ENCODE peak calls at places on chromosomes 16 and 17, in nine cellular contexts. One of them, this sample, is unnamed.

GRCh38 chr16:84554627-84555328 is 50.3 kb upstream of the MEAK7 start:
- DNase-seq in transverse colon: no peak
- DNase-seq in psoas muscle: no peak
- DNase-seq in heart left ventricle: no peak
- DNase-seq in body of pancreas: no peak
- DNase-seq in K562: no peak
- DNase-seq in thoracic aorta: no peak
- DNase-seq in lower lobe of right lung: peak; percentile 11
- DNase-seq in mucosa of descending colon: no peak
- DNase-seq in this sample: no peak

GRCh38 chr16:79601978-79602609 is 1.6 kb upstream of the MAF start:
- DNase-seq in mucosa of descending colon: peak; percentile 92
- DNase-seq in lower lobe of right lung: peak; percentile 66
- DNase-seq in heart left ventricle: peak; percentile 87
- DNase-seq in psoas muscle: peak; percentile 78
- DNase-seq in transverse colon: peak; percentile 87
- DNase-seq in thoracic aorta: peak; percentile 29
- DNase-seq in body of pancreas: peak; percentile 85
- DNase-seq in K562: peak; percentile 64
- DNase-seq in this sample: peak; percentile 76

GRCh38 chr17:36846410-36847292 is 90.6 kb upstream of the LHX1 start:
- DNase-seq in K562: no peak
- DNase-seq in thoracic aorta: no peak
- DNase-seq in mucosa of descending colon: no peak
- DNase-seq in heart left ventricle: no peak
- DNase-seq in lower lobe of right lung: no peak
- DNase-seq in transverse colon: no peak
- DNase-seq in body of pancreas: no peak
- DNase-seq in psoas muscle: no peak
- DNase-seq in this sample: no peak

GRCh38 chr17:2853722-2854580 is 57.7 kb downstream of the RAP1GAP2 start:
- DNase-seq in transverse colon: peak; percentile 65
- DNase-seq in K562: no peak
- DNase-seq in psoas muscle: no peak
- DNase-seq in lower lobe of right lung: peak; percentile 53
- DNase-seq in thoracic aorta: no peak
- DNase-seq in body of pancreas: peak; percentile 67
- DNase-seq in heart left ventricle: peak; percentile 42
- DNase-seq in mucosa of descending colon: peak; percentile 42
- DNase-seq in this sample: peak; percentile 36

GRCh38 chr17:5283531-5284315 is 1.6 kb downstream of the RABEP1 start:
- DNase-seq in heart left ventricle: no peak
- DNase-seq in body of pancreas: no peak
- DNase-seq in transverse colon: no peak
- DNase-seq in K562: no peak
- DNase-seq in mucosa of descending colon: no peak
- DNase-seq in psoas muscle: no peak
- DNase-seq in thoracic aorta: no peak
- DNase-seq in lower lobe of right lung: no peak
- DNase-seq in this sample: no peak

GRCh38 chr16:80299416-80299815 is 241.4 kb upstream of the DYNLRB2 start:
- DNase-seq in mucosa of descending colon: peak; percentile 16
- DNase-seq in transverse colon: no peak
- DNase-seq in thoracic aorta: no peak
- DNase-seq in K562: no peak
- DNase-seq in lower lobe of right lung: no peak
- DNase-seq in body of pancreas: no peak
- DNase-seq in heart left ventricle: no peak
- DNase-seq in psoas muscle: no peak
- DNase-seq in this sample: no peak

GRCh38 chr16:58269526-58269925 is 25.3 kb downstream of the PRSS54 start:
- DNase-seq in transverse colon: no peak
- DNase-seq in lower lobe of right lung: no peak
- DNase-seq in mucosa of descending colon: no peak
- DNase-seq in heart left ventricle: no peak
- DNase-seq in K562: no peak
- DNase-seq in body of pancreas: no peak
- DNase-seq in psoas muscle: no peak
- DNase-seq in thoracic aorta: no peak
- DNase-seq in this sample: no peak

GRCh38 chr17:70609566-70609965 is 440.2 kb downstream of the KCNJ2 start:
- DNase-seq in psoas muscle: no peak
- DNase-seq in thoracic aorta: no peak
- DNase-seq in transverse colon: no peak
- DNase-seq in mucosa of descending colon: no peak
- DNase-seq in lower lobe of right lung: no peak
- DNase-seq in body of pancreas: no peak
- DNase-seq in heart left ventricle: no peak
- DNase-seq in K562: no peak
- DNase-seq in this sample: no peak

GRCh38 chr16:67304006-67304405 is 22.5 kb downstream of the KCTD19 start:
- DNase-seq in mucosa of descending colon: no peak
- DNase-seq in heart left ventricle: no peak
- DNase-seq in lower lobe of right lung: no peak
- DNase-seq in thoracic aorta: no peak
- DNase-seq in transverse colon: no peak
- DNase-seq in K562: no peak
- DNase-seq in body of pancreas: no peak
- DNase-seq in psoas muscle: no peak
- DNase-seq in this sample: no peak

GRCh38 chr17:82236142-82236971 is 7.5 kb downstream of the SLC16A3 start:
- DNase-seq in mucosa of descending colon: peak; percentile 72
- DNase-seq in K562: peak; percentile 77
- DNase-seq in psoas muscle: peak; percentile 81
- DNase-seq in lower lobe of right lung: peak; percentile 80
- DNase-seq in heart left ventricle: peak; percentile 64
- DNase-seq in body of pancreas: peak; percentile 78
- DNase-seq in transverse colon: peak; percentile 80
- DNase-seq in thoracic aorta: no peak
- DNase-seq in this sample: peak; percentile 67

GRCh38 chr16:71746442-71747046 is 22.0 kb upstream of the PHLPP2 start:
- DNase-seq in body of pancreas: no peak
- DNase-seq in lower lobe of right lung: no peak
- DNase-seq in mucosa of descending colon: peak; percentile 69
- DNase-seq in K562: peak; percentile 42
- DNase-seq in thoracic aorta: no peak
- DNase-seq in psoas muscle: no peak
- DNase-seq in heart left ventricle: no peak
- DNase-seq in transverse colon: no peak
- DNase-seq in this sample: no peak

GRCh38 chr16:49857423-49858181 is 1.7 kb upstream of the ZNF423 start:
- DNase-seq in thoracic aorta: no peak
- DNase-seq in body of pancreas: peak; percentile 82
- DNase-seq in mucosa of descending colon: peak; percentile 73
- DNase-seq in heart left ventricle: peak; percentile 60
- DNase-seq in lower lobe of right lung: no peak
- DNase-seq in psoas muscle: peak; percentile 74
- DNase-seq in K562: peak; percentile 86
- DNase-seq in transverse colon: peak; percentile 76
- DNase-seq in this sample: peak; percentile 61

GRCh38 chr16:75794426-75794825 is 68.1 kb upstream of the CPHXL start:
- DNase-seq in body of pancreas: no peak
- DNase-seq in transverse colon: no peak
- DNase-seq in mucosa of descending colon: no peak
- DNase-seq in psoas muscle: no peak
- DNase-seq in thoracic aorta: no peak
- DNase-seq in lower lobe of right lung: no peak
- DNase-seq in K562: no peak
- DNase-seq in heart left ventricle: no peak
- DNase-seq in this sample: no peak

GRCh38 chr17:79861371-79862216 is 22.4 kb upstream of the CBX4 start:
- DNase-seq in K562: no peak
- DNase-seq in body of pancreas: no peak
- DNase-seq in mucosa of descending colon: no peak
- DNase-seq in transverse colon: peak; percentile 22
- DNase-seq in thoracic aorta: no peak
- DNase-seq in heart left ventricle: no peak
- DNase-seq in psoas muscle: no peak
- DNase-seq in lower lobe of right lung: peak; percentile 31
- DNase-seq in this sample: no peak

GRCh38 chr16:67456383-67457140 is 24.4 kb downstream of the ATP6V0D1 start:
- DNase-seq in transverse colon: peak; percentile 83
- DNase-seq in heart left ventricle: peak; percentile 56
- DNase-seq in lower lobe of right lung: peak; percentile 53
- DNase-seq in mucosa of descending colon: peak; percentile 80
- DNase-seq in body of pancreas: peak; percentile 60
- DNase-seq in thoracic aorta: peak; percentile 41
- DNase-seq in psoas muscle: peak; percentile 84
- DNase-seq in K562: no peak
- DNase-seq in this sample: peak; percentile 72

GRCh38 chr17:22286337-22287041 is 594.2 kb downstream of the KCNJ18 start:
- DNase-seq in thoracic aorta: no peak
- DNase-seq in psoas muscle: no peak
- DNase-seq in lower lobe of right lung: no peak
- DNase-seq in heart left ventricle: no peak
- DNase-seq in K562: no peak
- DNase-seq in body of pancreas: no peak
- DNase-seq in mucosa of descending colon: no peak
- DNase-seq in transverse colon: no peak
- DNase-seq in this sample: no peak

GRCh38 chr17:61379457-61380216 is 20.0 kb upstream of the TBX2 start:
- DNase-seq in transverse colon: no peak
- DNase-seq in heart left ventricle: no peak
- DNase-seq in lower lobe of right lung: peak; percentile 31
- DNase-seq in K562: no peak
- DNase-seq in body of pancreas: no peak
- DNase-seq in psoas muscle: no peak
- DNase-seq in mucosa of descending colon: no peak
- DNase-seq in thoracic aorta: no peak
- DNase-seq in this sample: no peak
- H3K4me1 ChIP-seq in transverse colon: no peaks in the 10 kb centered on the region
- H3K4me1 ChIP-seq in heart left ventricle: peaks cover 13% of the 10 kb centered on the region
- H3K4me1 ChIP-seq in lower lobe of right lung: no peaks in the 10 kb centered on the region
- H3K4me1 ChIP-seq in K562: no peaks in the 10 kb centered on the region
- H3K4me1 ChIP-seq in body of pancreas: no peaks in the 10 kb centered on the region
- H3K4me1 ChIP-seq in psoas muscle: peaks cover 20% of the 10 kb centered on the region
- H3K4me1 ChIP-seq in mucosa of descending colon: no peaks in the 10 kb centered on the region
- H3K4me1 ChIP-seq in thoracic aorta: peaks cover 7% of the 10 kb centered on the region
- H3K4me1 ChIP-seq in this sample: peaks cover 21% of the 10 kb centered on the region

DNA sequence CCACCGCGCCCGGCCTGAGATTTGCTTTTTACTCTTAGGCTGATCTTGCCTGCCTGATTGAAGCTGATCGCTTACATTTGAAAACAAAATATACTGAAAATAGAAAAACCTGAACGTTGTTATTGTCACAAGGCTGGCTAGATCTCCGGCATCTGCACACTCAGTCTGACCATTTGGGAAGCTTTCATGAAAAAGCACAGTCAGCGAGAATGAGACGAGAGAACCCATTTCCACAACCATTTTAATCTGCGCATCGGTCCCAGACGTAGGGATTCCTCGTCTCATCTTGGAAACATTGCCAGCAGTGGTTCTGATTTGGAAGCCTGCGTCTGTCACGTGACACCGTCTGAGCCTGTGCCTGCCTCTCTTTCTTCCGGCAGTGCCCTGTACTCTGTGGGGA is 20.9 kb downstream of the SPG7 start:
- DNase-seq in transverse colon: no peak
- DNase-seq in mucosa of descending colon: no peak
- DNase-seq in lower lobe of right lung: no peak
- DNase-seq in K562: no peak
- DNase-seq in thoracic aorta: no peak
- DNase-seq in body of pancreas: no peak
- DNase-seq in heart left ventricle: no peak
- DNase-seq in psoas muscle: no peak
- DNase-seq in this sample: no peak
- H3K4me3 ChIP-seq in transverse colon: no peak overlapping the region
- H3K4me3 ChIP-seq in mucosa of descending colon: no peak overlapping the region
- H3K4me3 ChIP-seq in lower lobe of right lung: no peak overlapping the region
- H3K4me3 ChIP-seq in K562: no peak overlapping the region
- H3K4me3 ChIP-seq in thoracic aorta: no peak overlapping the region
- H3K4me3 ChIP-seq in body of pancreas: no peak overlapping the region
- H3K4me3 ChIP-seq in heart left ventricle: no peak overlapping the region
- H3K4me3 ChIP-seq in psoas muscle: no peak overlapping the region
- H3K4me3 ChIP-seq in this sample: no peak overlapping the region

DNA sequence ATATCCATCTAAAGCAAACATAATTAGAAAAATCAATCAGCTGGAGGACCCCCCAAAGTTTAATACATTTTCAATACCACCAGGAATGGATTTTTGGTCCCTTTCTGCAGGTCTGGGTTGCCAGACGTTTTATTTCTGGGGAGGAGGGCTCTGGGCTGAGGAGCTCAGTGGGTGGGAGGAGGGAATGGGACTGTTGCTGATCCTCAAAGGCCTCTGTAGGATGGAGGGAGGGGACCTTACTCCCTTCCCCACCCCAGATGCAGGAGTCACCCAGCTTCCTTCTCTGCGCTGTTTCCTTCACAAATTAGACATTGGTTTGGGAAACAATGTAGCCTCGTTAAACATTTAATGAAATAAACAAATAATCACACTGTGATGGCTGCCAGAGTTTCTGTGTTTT is 6.6 kb downstream of the RND2 start:
- DNase-seq in body of pancreas: no peak
- DNase-seq in mucosa of descending colon: no peak
- DNase-seq in heart left ventricle: no peak
- DNase-seq in lower lobe of right lung: no peak
- DNase-seq in thoracic aorta: no peak
- DNase-seq in K562: no peak
- DNase-seq in transverse colon: no peak
- DNase-seq in psoas muscle: no peak
- DNase-seq in this sample: no peak
- H3K4me1 ChIP-seq in body of pancreas: no peaks in the 10 kb centered on the region
- H3K4me1 ChIP-seq in mucosa of descending colon: no peaks in the 10 kb centered on the region
- H3K4me1 ChIP-seq in heart left ventricle: no peaks in the 10 kb centered on the region
- H3K4me1 ChIP-seq in lower lobe of right lung: no peaks in the 10 kb centered on the region
- H3K4me1 ChIP-seq in thoracic aorta: no peaks in the 10 kb centered on the region
- H3K4me1 ChIP-seq in K562: peaks cover 18% of the 10 kb centered on the region
- H3K4me1 ChIP-seq in transverse colon: no peaks in the 10 kb centered on the region
- H3K4me1 ChIP-seq in psoas muscle: peaks cover 7% of the 10 kb centered on the region
- H3K4me1 ChIP-seq in this sample: peaks cover 3% of the 10 kb centered on the region

GRCh38 chr17:65592131-65592965 is 30.9 kb upstream of the AXIN2 start:
- DNase-seq in body of pancreas: no peak
- DNase-seq in lower lobe of right lung: no peak
- DNase-seq in heart left ventricle: no peak
- DNase-seq in mucosa of descending colon: no peak
- DNase-seq in psoas muscle: no peak
- DNase-seq in thoracic aorta: no peak
- DNase-seq in K562: no peak
- DNase-seq in transverse colon: no peak
- DNase-seq in this sample: no peak

GRCh38 chr17:65593092-65593869 is 31.8 kb upstream of the AXIN2 start:
- DNase-seq in body of pancreas: no peak
- DNase-seq in psoas muscle: no peak
- DNase-seq in thoracic aorta: no peak
- DNase-seq in lower lobe of right lung: no peak
- DNase-seq in mucosa of descending colon: no peak
- DNase-seq in heart left ventricle: no peak
- DNase-seq in transverse colon: no peak
- DNase-seq in K562: no peak
- DNase-seq in this sample: no peak

GRCh38 chr17:65594585-65594940 is 33.1 kb upstream of the AXIN2 start:
- DNase-seq in heart left ventricle: no peak
- DNase-seq in body of pancreas: no peak
- DNase-seq in psoas muscle: no peak
- DNase-seq in lower lobe of right lung: no peak
- DNase-seq in K562: no peak
- DNase-seq in thoracic aorta: no peak
- DNase-seq in transverse colon: no peak
- DNase-seq in mucosa of descending colon: no peak
- DNase-seq in this sample: no peak

GRCh38 chr17:65595071-65595655 is 33.7 kb upstream of the AXIN2 start:
- DNase-seq in heart left ventricle: no peak
- DNase-seq in psoas muscle: no peak
- DNase-seq in lower lobe of right lung: no peak
- DNase-seq in mucosa of descending colon: no peak
- DNase-seq in thoracic aorta: no peak
- DNase-seq in transverse colon: no peak
- DNase-seq in body of pancreas: no peak
- DNase-seq in K562: peak; percentile 64
- DNase-seq in this sample: no peak

GRCh38 chr17:65593870-65594584 is 32.6 kb upstream of the AXIN2 start:
- DNase-seq in lower lobe of right lung: no peak
- DNase-seq in psoas muscle: no peak
- DNase-seq in K562: no peak
- DNase-seq in body of pancreas: no peak
- DNase-seq in mucosa of descending colon: no peak
- DNase-seq in transverse colon: no peak
- DNase-seq in heart left ventricle: no peak
- DNase-seq in thoracic aorta: no peak
- DNase-seq in this sample: no peak
- H3K4me3 ChIP-seq in lower lobe of right lung: peak overlapping the region; percentile 13
- H3K4me3 ChIP-seq in psoas muscle: no peak overlapping the region
- H3K4me3 ChIP-seq in K562: no peak overlapping the region
- H3K4me3 ChIP-seq in body of pancreas: no peak overlapping the region
- H3K4me3 ChIP-seq in mucosa of descending colon: no peak overlapping the region
- H3K4me3 ChIP-seq in transverse colon: no peak overlapping the region
- H3K4me3 ChIP-seq in heart left ventricle: peak overlapping the region; percentile 5
- H3K4me3 ChIP-seq in thoracic aorta: no peak overlapping the region
- H3K4me3 ChIP-seq in this sample: peak overlapping the region; percentile 46

This sample was measured in left ventricle myocardium inferior.